ENCODE peak calls at places on chromosome 12, in four cellular contexts. I, R, J and N are unnamed samples.

GRCh38 chr12:113788020-113788856 is 177.9 kb downstream of the RBM19 start:
- DNase-seq in I (no peak), R (no peak), J (no peak), N (no peak)

GRCh38 chr12:8951744-8952143 is 2.3 kb upstream of the M6PR start:
- DNase-seq in I (no peak), R (no peak), J (no peak), N (no peak)

GRCh38 chr12:121632069-121632970 is 6.0 kb downstream of the ORAI1 start:
- DNase-seq in I (no peak), R (no peak), J (no peak), N (no peak)

GRCh38 chr12:49776858-49777257 is 35.5 kb downstream of the TMBIM6 start:
- DNase-seq in I (no peak), R (no peak), J (no peak), N (no peak)

GRCh38 chr12:6953417-6954315 is 2.5 kb downstream of the PTPN6 start:
- DNase-seq in I (no peak), R (no peak), J (no peak), N (peak)

GRCh38 chr12:71281425-71281824 is 123.6 kb upstream of the TSPAN8 start:
- DNase-seq in I (no peak), R (no peak), J (no peak), N (no peak)

GRCh38 chr12:93879476-93880376 is 202.6 kb downstream of the CRADD start:
- DNase-seq in I (no peak), R (no peak), J (no peak), N (no peak)

GRCh38 chr12:25208554-25208953 is 13.5 kb downstream of the ETFRF1 start:
- DNase-seq in I (peak), R (no peak), J (no peak), N (no peak)

GRCh38 chr12:76113800-76114757 is 29.6 kb upstream of the NAP1L1 start:
- DNase-seq in I (no peak), R (no peak), J (peak), N (no peak)

GRCh38 chr12:117671734-117672133 is 297.1 kb downstream of the KSR2 start:
- DNase-seq in I (peak), R (peak), J (peak), N (no peak)

GRCh38 chr12:162467-163307 is 51.3 kb downstream of the SLC6A12 start:
- DNase-seq in I (no peak), R (no peak), J (no peak), N (no peak)

GRCh38 chr12:103924761-103925641 is 5.2 kb upstream of the HSP90B1 start:
- DNase-seq in I (no peak), R (no peak), J (no peak), N (peak)

GRCh38 chr12:63382930-63383329 is 231.9 kb upstream of the AVPR1A start:
- DNase-seq in I (no peak), R (no peak), J (no peak), N (no peak)

GRCh38 chr12:3672113-3672509 is 80.8 kb downstream of the CRACR2A start:
- DNase-seq in I (no peak), R (no peak), J (no peak), N (no peak)

GRCh38 chr12:109513977-109514376 is 36.5 kb downstream of the UBE3B start:
- DNase-seq in I (no peak), R (no peak), J (no peak), N (no peak)

GRCh38 chr12:130500835-130501330 is 163.2 kb downstream of the PIWIL1 start:
- DNase-seq in I (no peak), R (no peak), J (no peak), N (no peak)
- TF ChIP-seq CBX5 in I (no peak), R (no peak), J (no peak), N (no peak)

DNA sequence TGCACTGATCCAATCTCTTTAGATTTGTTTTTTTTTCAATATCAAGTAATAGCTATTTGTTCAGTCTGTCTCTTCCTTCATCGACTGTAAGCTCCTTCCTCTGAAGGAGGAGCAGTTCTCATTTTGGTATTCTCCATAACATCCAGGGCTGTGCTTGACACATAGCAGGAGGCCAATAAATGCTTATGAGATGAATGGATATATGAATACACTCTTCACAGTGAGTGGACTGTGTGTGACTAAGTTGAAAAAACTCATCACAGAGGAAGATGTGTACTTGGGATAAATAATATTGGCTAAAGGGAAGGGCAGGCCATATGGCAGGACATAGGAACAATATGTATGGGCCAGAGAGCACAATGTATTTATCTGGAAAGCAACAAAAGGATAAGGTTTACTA is 205.3 kb upstream of the PRICKLE1 start:
- DNase-seq in I (no peak), R (no peak), J (no peak), N (no peak)
- TF ChIP-seq CBX5 in I (no peak), R (no peak), J (no peak), N (no peak)

GRCh38 chr12:12883369-12884001 is 7.9 kb upstream of the GPRC5A start:
- DNase-seq in I (peak), R (no peak), J (peak), N (no peak)
- TF ChIP-seq CBX5 in I (no peak), R (no peak), J (no peak), N (no peak)

GRCh38 chr12:11801643-11802042 is 152.2 kb downstream of the ETV6 start:
- DNase-seq in I (no peak), R (no peak), J (no peak), N (no peak)
- TF ChIP-seq CBX5 in I (no peak), R (no peak), J (no peak), N (no peak)